ENCODE peak calls at places on chromosomes 3 and 15, in seven cellular contexts. One of them, this sample, is unnamed.

GRCh38 chr3:129650256-129650872 is 43.9 kb upstream of the PLXND1 start:
- DNase-seq in NCI-H1092 treated with DMSO at 0.1 percent for 48 hours: peak
- DNase-seq in stimulated activated CD4-positive, alpha-beta T cell treated with anti-CD3 and anti-CD28 coated beads, Interleukin-1b, Interleukin-23, amount 100 ng/mL, for 4 hours: peak
- DNase-seq in Daoy: peak
- DNase-seq in NCI-H82: peak
- DNase-seq in HTR-8/SVneo: peak
- DNase-seq in activated CD4-positive, alpha-beta T cell treated with anti-CD3 and anti-CD28 coated beads for 48 hours: peak
- DNase-seq in this sample: peak

GRCh38 chr3:28317438-28318022 is 31.0 kb upstream of the ZCWPW2 start:
- DNase-seq in NCI-H1092 treated with DMSO at 0.1 percent for 48 hours: no peak
- DNase-seq in stimulated activated CD4-positive, alpha-beta T cell treated with anti-CD3 and anti-CD28 coated beads, Interleukin-1b, Interleukin-23, amount 100 ng/mL, for 4 hours: no peak
- DNase-seq in Daoy: peak
- DNase-seq in NCI-H82: peak
- DNase-seq in HTR-8/SVneo: peak
- DNase-seq in activated CD4-positive, alpha-beta T cell treated with anti-CD3 and anti-CD28 coated beads for 48 hours: peak
- DNase-seq in this sample: peak

GRCh38 chr3:99808163-99808794 is 9.4 kb upstream of the CMSS1 start:
- DNase-seq in NCI-H1092 treated with DMSO at 0.1 percent for 48 hours: peak
- DNase-seq in stimulated activated CD4-positive, alpha-beta T cell treated with anti-CD3 and anti-CD28 coated beads, Interleukin-1b, Interleukin-23, amount 100 ng/mL, for 4 hours: no peak
- DNase-seq in Daoy: peak
- DNase-seq in NCI-H82: peak
- DNase-seq in HTR-8/SVneo: peak
- DNase-seq in activated CD4-positive, alpha-beta T cell treated with anti-CD3 and anti-CD28 coated beads for 48 hours: peak
- DNase-seq in this sample: peak

GRCh38 chr3:51622868-51623267 is 48.2 kb upstream of the TEX264 start:
- DNase-seq in NCI-H1092 treated with DMSO at 0.1 percent for 48 hours: peak
- DNase-seq in stimulated activated CD4-positive, alpha-beta T cell treated with anti-CD3 and anti-CD28 coated beads, Interleukin-1b, Interleukin-23, amount 100 ng/mL, for 4 hours: no peak
- DNase-seq in Daoy: no peak
- DNase-seq in NCI-H82: peak
- DNase-seq in HTR-8/SVneo: no peak
- DNase-seq in activated CD4-positive, alpha-beta T cell treated with anti-CD3 and anti-CD28 coated beads for 48 hours: no peak
- DNase-seq in this sample: no peak

GRCh38 chr15:92832992-92833438 is 67.1 kb upstream of the CHD2 start:
- DNase-seq in NCI-H1092 treated with DMSO at 0.1 percent for 48 hours: no peak
- DNase-seq in stimulated activated CD4-positive, alpha-beta T cell treated with anti-CD3 and anti-CD28 coated beads, Interleukin-1b, Interleukin-23, amount 100 ng/mL, for 4 hours: no peak
- DNase-seq in Daoy: no peak
- DNase-seq in NCI-H82: no peak
- DNase-seq in HTR-8/SVneo: no peak
- DNase-seq in activated CD4-positive, alpha-beta T cell treated with anti-CD3 and anti-CD28 coated beads for 48 hours: no peak
- DNase-seq in this sample: no peak

GRCh38 chr15:72058590-72058989 is 59.4 kb downstream of the MYO9A start:
- DNase-seq in NCI-H1092 treated with DMSO at 0.1 percent for 48 hours: no peak
- DNase-seq in stimulated activated CD4-positive, alpha-beta T cell treated with anti-CD3 and anti-CD28 coated beads, Interleukin-1b, Interleukin-23, amount 100 ng/mL, for 4 hours: no peak
- DNase-seq in Daoy: peak
- DNase-seq in NCI-H82: no peak
- DNase-seq in HTR-8/SVneo: no peak
- DNase-seq in activated CD4-positive, alpha-beta T cell treated with anti-CD3 and anti-CD28 coated beads for 48 hours: no peak
- DNase-seq in this sample: peak

GRCh38 chr3:129605593-129606521 is 619 bp downstream of the PLXND1 start:
- DNase-seq in NCI-H1092 treated with DMSO at 0.1 percent for 48 hours: peak
- DNase-seq in stimulated activated CD4-positive, alpha-beta T cell treated with anti-CD3 and anti-CD28 coated beads, Interleukin-1b, Interleukin-23, amount 100 ng/mL, for 4 hours: peak
- DNase-seq in Daoy: peak
- DNase-seq in NCI-H82: peak
- DNase-seq in HTR-8/SVneo: no peak
- DNase-seq in activated CD4-positive, alpha-beta T cell treated with anti-CD3 and anti-CD28 coated beads for 48 hours: peak
- DNase-seq in this sample: no peak

GRCh38 chr15:63502843-63503738 is 1.3 kb upstream of the USP3 start:
- DNase-seq in NCI-H1092 treated with DMSO at 0.1 percent for 48 hours: no peak
- DNase-seq in stimulated activated CD4-positive, alpha-beta T cell treated with anti-CD3 and anti-CD28 coated beads, Interleukin-1b, Interleukin-23, amount 100 ng/mL, for 4 hours: peak
- DNase-seq in Daoy: peak
- DNase-seq in NCI-H82: peak
- DNase-seq in HTR-8/SVneo: peak
- DNase-seq in activated CD4-positive, alpha-beta T cell treated with anti-CD3 and anti-CD28 coated beads for 48 hours: peak
- DNase-seq in this sample: peak

GRCh38 chr3:186097663-186098451 is 11.0 kb downstream of the ETV5 start:
- DNase-seq in NCI-H1092 treated with DMSO at 0.1 percent for 48 hours: peak
- DNase-seq in stimulated activated CD4-positive, alpha-beta T cell treated with anti-CD3 and anti-CD28 coated beads, Interleukin-1b, Interleukin-23, amount 100 ng/mL, for 4 hours: no peak
- DNase-seq in Daoy: no peak
- DNase-seq in NCI-H82: peak
- DNase-seq in HTR-8/SVneo: peak
- DNase-seq in activated CD4-positive, alpha-beta T cell treated with anti-CD3 and anti-CD28 coated beads for 48 hours: peak
- DNase-seq in this sample: peak

GRCh38 chr3:12796171-12797123 is at the start of gene CAND2:
- DNase-seq in NCI-H1092 treated with DMSO at 0.1 percent for 48 hours: peak
- DNase-seq in stimulated activated CD4-positive, alpha-beta T cell treated with anti-CD3 and anti-CD28 coated beads, Interleukin-1b, Interleukin-23, amount 100 ng/mL, for 4 hours: peak
- DNase-seq in Daoy: peak
- DNase-seq in NCI-H82: peak
- DNase-seq in HTR-8/SVneo: no peak
- DNase-seq in activated CD4-positive, alpha-beta T cell treated with anti-CD3 and anti-CD28 coated beads for 48 hours: peak
- DNase-seq in this sample: no peak

GRCh38 chr3:145251311-145251710 is 909.7 kb downstream of the PLOD2 start:
- DNase-seq in NCI-H1092 treated with DMSO at 0.1 percent for 48 hours: no peak
- DNase-seq in stimulated activated CD4-positive, alpha-beta T cell treated with anti-CD3 and anti-CD28 coated beads, Interleukin-1b, Interleukin-23, amount 100 ng/mL, for 4 hours: no peak
- DNase-seq in Daoy: no peak
- DNase-seq in NCI-H82: peak
- DNase-seq in HTR-8/SVneo: no peak
- DNase-seq in activated CD4-positive, alpha-beta T cell treated with anti-CD3 and anti-CD28 coated beads for 48 hours: no peak
- DNase-seq in this sample: no peak

GRCh38 chr15:83206387-83206970 is 1.1 kb downstream of the HDGFL3 start:
- DNase-seq in NCI-H1092 treated with DMSO at 0.1 percent for 48 hours: peak
- DNase-seq in stimulated activated CD4-positive, alpha-beta T cell treated with anti-CD3 and anti-CD28 coated beads, Interleukin-1b, Interleukin-23, amount 100 ng/mL, for 4 hours: no peak
- DNase-seq in Daoy: peak
- DNase-seq in NCI-H82: peak
- DNase-seq in HTR-8/SVneo: no peak
- DNase-seq in activated CD4-positive, alpha-beta T cell treated with anti-CD3 and anti-CD28 coated beads for 48 hours: no peak
- DNase-seq in this sample: no peak

GRCh38 chr15:40878785-40879184 is 4.8 kb upstream of the RHOV start:
- DNase-seq in NCI-H1092 treated with DMSO at 0.1 percent for 48 hours: no peak
- DNase-seq in stimulated activated CD4-positive, alpha-beta T cell treated with anti-CD3 and anti-CD28 coated beads, Interleukin-1b, Interleukin-23, amount 100 ng/mL, for 4 hours: no peak
- DNase-seq in Daoy: peak
- DNase-seq in NCI-H82: no peak
- DNase-seq in HTR-8/SVneo: peak
- DNase-seq in activated CD4-positive, alpha-beta T cell treated with anti-CD3 and anti-CD28 coated beads for 48 hours: peak
- DNase-seq in this sample: peak

GRCh38 chr15:39680868-39681267 is 100.0 kb downstream of the THBS1 start:
- DNase-seq in NCI-H1092 treated with DMSO at 0.1 percent for 48 hours: no peak
- DNase-seq in stimulated activated CD4-positive, alpha-beta T cell treated with anti-CD3 and anti-CD28 coated beads, Interleukin-1b, Interleukin-23, amount 100 ng/mL, for 4 hours: no peak
- DNase-seq in Daoy: no peak
- DNase-seq in NCI-H82: no peak
- DNase-seq in HTR-8/SVneo: no peak
- DNase-seq in activated CD4-positive, alpha-beta T cell treated with anti-CD3 and anti-CD28 coated beads for 48 hours: no peak
- DNase-seq in this sample: no peak

GRCh38 chr15:90000175-90000923 is 775 bp upstream of the ZNF710 start:
- DNase-seq in NCI-H1092 treated with DMSO at 0.1 percent for 48 hours: peak
- DNase-seq in stimulated activated CD4-positive, alpha-beta T cell treated with anti-CD3 and anti-CD28 coated beads, Interleukin-1b, Interleukin-23, amount 100 ng/mL, for 4 hours: no peak
- DNase-seq in Daoy: peak
- DNase-seq in NCI-H82: peak
- DNase-seq in HTR-8/SVneo: no peak
- DNase-seq in activated CD4-positive, alpha-beta T cell treated with anti-CD3 and anti-CD28 coated beads for 48 hours: peak
- DNase-seq in this sample: no peak

GRCh38 chr15:51623386-51623938 is 891 bp upstream of the DMXL2 start:
- DNase-seq in NCI-H1092 treated with DMSO at 0.1 percent for 48 hours: peak
- DNase-seq in stimulated activated CD4-positive, alpha-beta T cell treated with anti-CD3 and anti-CD28 coated beads, Interleukin-1b, Interleukin-23, amount 100 ng/mL, for 4 hours: no peak
- DNase-seq in Daoy: peak
- DNase-seq in NCI-H82: peak
- DNase-seq in HTR-8/SVneo: no peak
- DNase-seq in activated CD4-positive, alpha-beta T cell treated with anti-CD3 and anti-CD28 coated beads for 48 hours: no peak
- DNase-seq in this sample: peak

GRCh38 chr15:59352189-59352588 is 20.5 kb downstream of the MYO1E start:
- DNase-seq in NCI-H1092 treated with DMSO at 0.1 percent for 48 hours: no peak
- DNase-seq in stimulated activated CD4-positive, alpha-beta T cell treated with anti-CD3 and anti-CD28 coated beads, Interleukin-1b, Interleukin-23, amount 100 ng/mL, for 4 hours: no peak
- DNase-seq in Daoy: no peak
- DNase-seq in NCI-H82: no peak
- DNase-seq in HTR-8/SVneo: no peak
- DNase-seq in activated CD4-positive, alpha-beta T cell treated with anti-CD3 and anti-CD28 coated beads for 48 hours: no peak
- DNase-seq in this sample: no peak

GRCh38 chr3:186042036-186042435 is 66.9 kb downstream of the ETV5 start:
- DNase-seq in NCI-H1092 treated with DMSO at 0.1 percent for 48 hours: no peak
- DNase-seq in stimulated activated CD4-positive, alpha-beta T cell treated with anti-CD3 and anti-CD28 coated beads, Interleukin-1b, Interleukin-23, amount 100 ng/mL, for 4 hours: no peak
- DNase-seq in Daoy: no peak
- DNase-seq in NCI-H82: no peak
- DNase-seq in HTR-8/SVneo: no peak
- DNase-seq in activated CD4-positive, alpha-beta T cell treated with anti-CD3 and anti-CD28 coated beads for 48 hours: no peak
- DNase-seq in this sample: no peak